ENCODE peak calls at places on chromosomes 6 and 20, in seven cellular contexts. S is left ventricle myocardium inferior, P is gastrocnemius medialis, T is GM10248, L is GM12864, Z is foreskin keratinocyte, K is upper lobe of right lung. J is an unnamed sample.

GRCh38 chr20:23641936-23642751 is 4.4 kb upstream of the CST3 start:
- DNase-seq in Z (no peak), K (no peak), T (no peak), S (no peak), P (peak), L (no peak), J (no peak)

GRCh38 chr6:54850061-54850460 is 3.5 kb downstream of the FAM83B start:
- DNase-seq in L (no peak), P (no peak), S (no peak), T (no peak), Z (no peak), K (no peak), J (no peak)

GRCh38 chr6:3244003-3244831 is 14.5 kb upstream of the PSMG4 start:
- DNase-seq in L (no peak), T (no peak), K (no peak), P (no peak), Z (no peak), S (no peak), J (no peak)

GRCh38 chr6:121142093-121142492 is 192.2 kb downstream of the TBC1D32 start:
- DNase-seq in L (no peak), T (no peak), K (no peak), P (no peak), Z (no peak), S (no peak), J (no peak)

GRCh38 chr20:59574308-59574707 is 30.0 kb upstream of the PHACTR3 start:
- DNase-seq in S (no peak), T (no peak), Z (no peak), L (no peak), K (no peak), P (no peak), J (no peak)

GRCh38 chr20:2103454-2104153 is 2.0 kb downstream of the STK35 start:
- DNase-seq in S (no peak), T (no peak), K (no peak), P (no peak), Z (no peak), L (no peak), J (no peak)

GRCh38 chr6:17984822-17985660 is 2.4 kb downstream of the KIF13A start:
- DNase-seq in P (no peak), T (no peak), L (no peak), S (no peak), K (no peak), Z (no peak), J (no peak)

GRCh38 chr20:8790442-8791074 is 278.3 kb upstream of the PLCB4 start:
- DNase-seq in Z (no peak), L (no peak), K (no peak), P (no peak), S (no peak), T (peak), J (peak)

GRCh38 chr6:115358616-115359015 is 702.1 kb downstream of the FRK start:
- DNase-seq in L (no peak), Z (no peak), P (no peak), K (no peak), S (no peak), T (no peak), J (no peak)

GRCh38 chr6:121442591-121442990 is 7.1 kb downstream of the GJA1 start:
- DNase-seq in S (no peak), P (no peak), Z (no peak), K (no peak), T (no peak), L (no peak), J (no peak)

GRCh38 chr20:38445402-38445801 is 10.3 kb upstream of the SNHG17 start:
- DNase-seq in T (no peak), Z (no peak), P (no peak), S (no peak), L (no peak), K (no peak), J (no peak)

GRCh38 chr6:103783344-103783743 is 1076.4 kb downstream of the HACE1 start:
- DNase-seq in P (no peak), L (no peak), S (no peak), K (no peak), T (no peak), Z (no peak), J (no peak)

GRCh38 chr6:150598401-150598800 is 1.3 kb upstream of the PLEKHG1 start:
- DNase-seq in P (no peak), L (no peak), T (no peak), Z (no peak), K (no peak), S (no peak), J (no peak)

GRCh38 chr20:53030061-53030460 is 57.9 kb downstream of the TSHZ2 start:
- DNase-seq in K (no peak), Z (no peak), P (no peak), T (no peak), S (no peak), L (no peak), J (no peak)

GRCh38 chr6:113055086-113055485 is 708.0 kb downstream of the RFPL4B start:
- DNase-seq in S (no peak), Z (no peak), P (no peak), K (no peak), L (no peak), T (no peak), J (no peak)

GRCh38 chr20:13753436-13754036 is 31.2 kb downstream of the ESF1 start:
- DNase-seq in S (no peak), P (no peak), Z (no peak), K (no peak), L (no peak), T (no peak), J (no peak)

GRCh38 chr6:166342293-166343156 is at the start of gene SFT2D1:
- DNase-seq in K (peak), P (peak), L (peak), T (peak), S (peak), Z (no peak), J (peak)

GRCh38 chr6:111921108-111921507 is 47.9 kb upstream of the FYN start:
- DNase-seq in P (no peak), T (no peak), S (no peak), L (no peak), K (no peak), Z (no peak), J (no peak)

GRCh38 chr6:41524634-41525011 is 21.6 kb upstream of the FOXP4 start:
- DNase-seq in T (no peak), K (no peak), S (no peak), L (no peak), Z (no peak), P (no peak), J (no peak)

GRCh38 chr20:54477556-54477955 is 2.2 kb downstream of the DOK5 start:
- DNase-seq in K (no peak), L (no peak), P (no peak), T (no peak), Z (no peak), S (no peak), J (no peak)

GRCh38 chr6:149166324-149166723 is 151.2 kb upstream of the TAB2 start:
- DNase-seq in K (no peak), L (no peak), S (no peak), T (no peak), Z (no peak), P (no peak), J (no peak)

GRCh38 chr20:12966468-12967085 is 42.2 kb upstream of the SPTLC3 start:
- DNase-seq in T (no peak), S (no peak), L (no peak), K (no peak), Z (no peak), P (no peak), J (no peak)

GRCh38 chr20:32632461-32633354 is 41.0 kb downstream of the C20orf203 start:
- DNase-seq in L (no peak), T (no peak), S (no peak), Z (no peak), K (no peak), P (no peak), J (no peak)

GRCh38 chr6:27296106-27296783 is 15.8 kb downstream of the POM121L2 start:
- DNase-seq in T (no peak), Z (no peak), P (no peak), S (no peak), L (no peak), K (no peak), J (no peak)

GRCh38 chr6:114084327-114084890 is 113.5 kb upstream of the HDAC2 start:
- DNase-seq in T (no peak), L (no peak), S (no peak), Z (no peak), P (no peak), K (no peak), J (no peak)

GRCh38 chr6:118869894-118870665 is 23.9 kb upstream of the ASF1A start:
- DNase-seq in T (no peak), L (no peak), Z (no peak), P (no peak), S (no peak), K (no peak), J (no peak)

GRCh38 chr20:62303327-62304226 is 780 bp downstream of the ADRM1 start:
- DNase-seq in T (peak), Z (no peak), K (peak), S (no peak), P (no peak), L (no peak), J (peak)

GRCh38 chr20:6420336-6420735 is 297.5 kb upstream of the FERMT1 start:
- DNase-seq in L (no peak), S (no peak), P (no peak), K (no peak), T (no peak), Z (no peak), J (no peak)

GRCh38 chr20:2890743-2891142 is 17.5 kb downstream of the PTPRA start:
- DNase-seq in K (no peak), Z (no peak), P (no peak), T (no peak), S (no peak), L (no peak), J (no peak)

GRCh38 chr6:5636210-5637030 is 370.3 kb downstream of the NRN1 start:
- DNase-seq in Z (no peak), P (no peak), K (no peak), L (no peak), S (no peak), T (no peak), J (no peak)

GRCh38 chr6:44898296-44898930 is 429.7 kb upstream of the RUNX2 start:
- DNase-seq in T (no peak), K (no peak), P (no peak), Z (peak), S (no peak), L (no peak), J (no peak)

GRCh38 chr6:150016324-150017185 is 8.8 kb downstream of the RAET1L start:
- DNase-seq in T (peak), Z (no peak), K (no peak), P (peak), S (no peak), L (peak), J (peak)

GRCh38 chr6:137076277-137077068 is 31.7 kb upstream of the IL20RA start:
- DNase-seq in T (peak), K (peak), L (peak), S (peak), P (peak), Z (peak), J (peak)

GRCh38 chr6:49923826-49924225 is 40.1 kb downstream of the DEFB114 start:
- DNase-seq in K (no peak), T (no peak), L (no peak), S (no peak), P (no peak), Z (no peak), J (no peak)
- TF ChIP-seq CTCF in K (no peak), T (no peak), L (peak), S (no peak), P (no peak), Z (peak), J (no peak)

DNA sequence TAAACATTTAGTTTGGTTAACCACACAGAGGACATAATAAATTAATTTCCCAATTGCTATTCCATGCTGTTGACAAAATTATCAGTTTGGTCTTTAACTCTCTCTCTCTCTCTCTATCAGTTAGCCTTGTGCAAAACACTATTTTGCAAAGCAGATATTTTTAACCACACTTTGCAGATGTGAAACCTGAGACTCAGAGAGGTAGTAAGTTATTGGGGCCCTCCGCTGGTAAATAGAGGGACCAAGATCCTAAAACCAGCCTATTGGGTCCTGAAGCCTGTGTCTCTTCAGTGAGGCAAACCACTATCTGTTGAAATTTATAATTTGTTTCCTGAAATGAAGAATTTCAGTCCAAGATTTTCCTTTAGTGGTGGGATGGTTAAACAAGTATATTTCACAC is 231.0 kb downstream of the SOD2 start:
- DNase-seq in Z (no peak), T (peak), K (no peak), L (peak), S (no peak), P (no peak), J (peak)
- TF ChIP-seq CTCF in Z (no peak), T (peak), K (no peak), L (no peak), S (no peak), P (no peak), J (no peak)

GRCh38 chr6:6930223-6930880 is 177.4 kb upstream of the RREB1 start:
- DNase-seq in P (peak), Z (no peak), T (no peak), L (no peak), S (no peak), K (no peak), J (no peak)

GRCh38 chr6:6931047-6932025 is 176.4 kb upstream of the RREB1 start:
- DNase-seq in K (no peak), L (peak), S (no peak), Z (no peak), T (no peak), P (no peak), J (no peak)

GRCh38 chr6:6924708-6925107 is 183.1 kb upstream of the RREB1 start:
- DNase-seq in Z (no peak), L (no peak), T (no peak), S (no peak), K (no peak), P (peak), J (no peak)

GRCh38 chr6:6925391-6926164 is 182.2 kb upstream of the RREB1 start:
- DNase-seq in S (no peak), Z (no peak), K (no peak), T (no peak), P (peak), L (no peak), J (no peak)

GRCh38 chr6:6927437-6928361 is 180.1 kb upstream of the RREB1 start:
- DNase-seq in T (no peak), S (peak), Z (no peak), P (peak), L (no peak), K (peak), J (no peak)
- TF ChIP-seq CTCF in T (no peak), S (peak), Z (peak), P (peak), L (peak), K (peak), J (no peak)

GRCh38 chr6:90175627-90176538 is 120.8 kb downstream of the BACH2 start:
- DNase-seq in Z (peak), T (no peak), K (no peak), L (no peak), S (no peak), P (peak), J (peak)

GRCh38 chr6:90180526-90180925 is 116.1 kb downstream of the BACH2 start:
- DNase-seq in P (no peak), T (no peak), Z (no peak), K (no peak), S (no peak), L (no peak), J (no peak)

GRCh38 chr6:90177544-90178293 is 118.9 kb downstream of the BACH2 start:
- DNase-seq in P (no peak), S (no peak), L (no peak), K (no peak), Z (no peak), T (no peak), J (no peak)

GRCh38 chr6:90178294-90178678 is 118.4 kb downstream of the BACH2 start:
- DNase-seq in P (no peak), Z (no peak), L (no peak), S (no peak), T (no peak), K (no peak), J (no peak)

GRCh38 chr6:90179190-90180169 is 117.2 kb downstream of the BACH2 start:
- DNase-seq in K (no peak), S (no peak), T (no peak), Z (no peak), P (no peak), L (no peak), J (no peak)
- TF ChIP-seq CTCF in K (peak), S (peak), T (no peak), Z (peak), P (no peak), L (peak), J (no peak)